ENCODE peak calls at places on chromosomes 5 and 9, in seven cellular contexts. T is body of pancreas, A is AG04450, B is GM20000, E is brain microvascular endothelial cell, N is tibial artery, P is A549. K is an unnamed sample.
A peak's percentile ranks its signal among the peaks of the same experiment; 100 is the strongest.

GRCh38 chr5:167699434-167699833 is 592.0 kb upstream of the WWC1 start:
- DNase-seq in T (no peak), A (peak; percentile 96), B (no peak), E (peak; percentile 99), N (no peak), P (peak; percentile 69), K (no peak)

GRCh38 chr9:123343428-123344272 is 12.3 kb upstream of the CRB2 start:
- DNase-seq in T (no peak), A (no peak), B (peak; percentile 87), E (no peak), N (no peak), P (no peak), K (no peak)

GRCh38 chr9:101977614-101978210 is 239.3 kb upstream of the GRIN3A start:
- DNase-seq in T (no peak), A (no peak), B (no peak), E (no peak), N (no peak), P (no peak), K (no peak)

GRCh38 chr5:171821286-171821685 is 35.7 kb downstream of the SMIM23 start:
- DNase-seq in T (no peak), A (no peak), B (no peak), E (no peak), N (no peak), P (no peak), K (no peak)

GRCh38 chr5:132797651-132798050 is 15.5 kb upstream of the SOWAHA start:
- DNase-seq in T (no peak), A (no peak), B (no peak), E (no peak), N (no peak), P (no peak), K (no peak)

GRCh38 chr9:286091-286740 is 71.6 kb downstream of the DOCK8 start:
- DNase-seq in T (no peak), A (no peak), B (no peak), E (no peak), N (no peak), P (no peak), K (no peak)

GRCh38 chr9:136080716-136081112 is 14.4 kb downstream of the NACC2 start:
- DNase-seq in T (no peak), A (no peak), B (no peak), E (no peak), N (no peak), P (no peak), K (peak; percentile 66)

GRCh38 chr5:16229357-16229940 is 49.9 kb upstream of the MARCHF11 start:
- DNase-seq in T (no peak), A (no peak), B (no peak), E (no peak), N (no peak), P (no peak), K (no peak)

GRCh38 chr9:34437006-34437925 is 21.1 kb downstream of the FAM219A start:
- DNase-seq in T (peak; percentile 69), A (no peak), B (peak; percentile 80), E (peak; percentile 62), N (peak; percentile 48), P (peak; percentile 51), K (peak; percentile 70)

GRCh38 chr9:6106576-6107339 is 91.3 kb upstream of the RANBP6 start:
- DNase-seq in T (peak; percentile 35), A (no peak), B (peak; percentile 50), E (peak; percentile 12), N (no peak), P (peak; percentile 55), K (no peak)

GRCh38 chr5:159515197-159515596 is 184.9 kb upstream of the IL12B start:
- DNase-seq in T (no peak), A (no peak), B (no peak), E (no peak), N (no peak), P (no peak), K (no peak)

GRCh38 chr5:154371687-154372086 is 74.1 kb upstream of the SAP30L start:
- DNase-seq in T (no peak), A (peak; percentile 73), B (no peak), E (peak; percentile 77), N (peak; percentile 74), P (no peak), K (no peak)

GRCh38 chr9:119005162-119005561 is 364.1 kb downstream of the BRINP1 start:
- DNase-seq in T (no peak), A (no peak), B (no peak), E (no peak), N (no peak), P (no peak), K (no peak)

GRCh38 chr9:124264812-124265211 is 7.1 kb downstream of the NEK6 start:
- DNase-seq in T (no peak), A (no peak), B (peak; percentile 74), E (no peak), N (no peak), P (no peak), K (no peak)

GRCh38 chr9:96436063-96436455 is 13.9 kb upstream of the HABP4 start:
- DNase-seq in T (no peak), A (no peak), B (no peak), E (no peak), N (no peak), P (no peak), K (no peak)

GRCh38 chr5:41234475-41234874 is 21.1 kb upstream of the C6 start:
- DNase-seq in T (no peak), A (no peak), B (no peak), E (no peak), N (no peak), P (no peak), K (no peak)

GRCh38 chr5:38846379-38846967 is 661 bp downstream of the OSMR start:
- DNase-seq in T (no peak), A (no peak), B (no peak), E (no peak), N (no peak), P (peak; percentile 36), K (no peak)

GRCh38 chr5:38845555-38846378 is at the start of gene OSMR:
- DNase-seq in T (peak; percentile 84), A (peak; percentile 97), B (no peak), E (peak; percentile 96), N (peak; percentile 95), P (peak; percentile 95), K (peak; percentile 98)

GRCh38 chr5:38848637-38849036 is 2.8 kb downstream of the OSMR start:
- DNase-seq in T (no peak), A (no peak), B (no peak), E (no peak), N (no peak), P (no peak), K (no peak)

GRCh38 chr5:38843665-38844064 is 2.1 kb upstream of the OSMR start:
- DNase-seq in T (no peak), A (no peak), B (no peak), E (no peak), N (no peak), P (no peak), K (no peak)

DNA sequence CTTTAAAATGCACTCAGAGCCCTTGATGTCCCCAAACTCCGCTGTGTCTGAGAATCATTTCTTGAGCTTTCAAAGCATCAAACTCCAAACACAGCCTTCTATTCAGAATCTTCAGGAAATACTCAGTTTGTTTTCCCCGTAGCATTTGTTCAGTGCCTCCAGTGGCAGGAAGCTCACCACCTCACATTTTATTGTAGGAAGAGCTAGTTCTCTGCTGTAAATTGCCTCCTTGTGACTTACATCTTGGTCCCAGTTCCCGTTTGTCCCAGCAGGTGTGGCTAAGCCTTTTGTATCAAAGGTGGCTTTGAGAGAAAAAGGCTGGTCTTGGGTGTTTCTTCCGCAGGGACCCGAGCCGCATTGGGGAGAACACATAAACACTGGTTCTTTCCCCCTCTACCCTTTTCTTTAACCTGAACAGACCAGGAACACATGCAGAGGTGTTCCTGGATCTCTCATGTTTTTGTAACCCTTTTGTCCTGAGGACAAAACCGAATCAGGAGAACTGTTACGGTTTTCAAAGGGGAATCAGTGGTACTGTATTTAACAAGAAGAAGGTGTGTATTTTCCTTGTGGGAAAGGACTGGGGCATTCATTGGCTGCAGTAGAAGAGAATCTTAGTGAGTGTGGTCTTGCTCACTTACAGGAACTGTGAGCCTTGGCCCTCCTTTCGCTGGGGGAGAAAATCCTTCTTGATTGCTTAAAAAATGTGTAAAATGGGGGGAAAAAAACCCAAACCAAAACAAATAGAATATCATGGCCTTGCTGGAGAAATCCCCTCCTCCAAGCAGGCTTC is 1.9 kb downstream of the OSMR start:
- DNase-seq in T (no peak), A (no peak), B (no peak), E (no peak), N (no peak), P (peak; percentile 45), K (no peak)
- TF ChIP-seq CTCF in T (no peak), A (no peak), B (no peak), E (peak; percentile 18), N (no peak), P (no peak), K (no peak)

GRCh38 chr9:88379352-88379751 is 8.9 kb upstream of the SPIN1 start:
- DNase-seq in T (no peak), A (no peak), B (no peak), E (no peak), N (no peak), P (no peak), K (no peak)

GRCh38 chr9:88373018-88373417 is 15.2 kb upstream of the SPIN1 start:
- DNase-seq in T (no peak), A (no peak), B (no peak), E (no peak), N (no peak), P (no peak), K (no peak)

GRCh38 chr9:88380118-88380517 is 8.1 kb upstream of the SPIN1 start:
- DNase-seq in T (no peak), A (no peak), B (no peak), E (no peak), N (no peak), P (no peak), K (no peak)

GRCh38 chr9:88378317-88378716 is 9.9 kb upstream of the SPIN1 start:
- DNase-seq in T (no peak), A (no peak), B (no peak), E (no peak), N (no peak), P (no peak), K (no peak)
- TF ChIP-seq CTCF in T (no peak), A (peak; percentile 28), B (no peak), E (peak; percentile 30), N (no peak), P (no peak), K (no peak)

GRCh38 chr5:169287529-169287928 is 13.4 kb downstream of the SLIT3 start:
- DNase-seq in T (no peak), A (no peak), B (no peak), E (no peak), N (no peak), P (no peak), K (peak; percentile 74)

GRCh38 chr5:169291877-169292276 is 9.1 kb downstream of the SLIT3 start:
- DNase-seq in T (no peak), A (no peak), B (no peak), E (no peak), N (no peak), P (no peak), K (no peak)

GRCh38 chr5:169290895-169291294 is 10.0 kb downstream of the SLIT3 start:
- DNase-seq in T (no peak), A (no peak), B (no peak), E (no peak), N (no peak), P (no peak), K (no peak)

GRCh38 chr5:169288066-169288753 is 12.7 kb downstream of the SLIT3 start:
- DNase-seq in T (no peak), A (no peak), B (no peak), E (no peak), N (no peak), P (no peak), K (no peak)

GRCh38 chr5:169289520-169289919 is 11.4 kb downstream of the SLIT3 start:
- DNase-seq in T (no peak), A (no peak), B (no peak), E (no peak), N (no peak), P (no peak), K (no peak)
- TF ChIP-seq CTCF in T (no peak), A (no peak), B (no peak), E (peak; percentile 15), N (no peak), P (peak; percentile 30), K (no peak)

GRCh38 chr5:127934791-127935256 is 148.7 kb upstream of the SLC12A2 start:
- DNase-seq in T (peak; percentile 50), A (no peak), B (no peak), E (no peak), N (no peak), P (peak; percentile 88), K (no peak)
- TF ChIP-seq CTCF in T (no peak), A (peak; percentile 5), B (no peak), E (peak; percentile 14), N (no peak), P (peak; percentile 39), K (no peak)